ENCODE peak calls at places on chromosomes 6 and 20, in seven cellular contexts. R is foreskin fibroblast, J is prostate gland, M is bronchial epithelial cell, N is OCI-LY7, X is GM10248, O is fibroblast of pulmonary artery. E is an unnamed sample.

GRCh38 chr6:27865952-27866369 is 46.2 kb downstream of the OR2B2 start:
- DNase-seq in R (peak; percentile 53), J (no peak), M (no peak), N (peak; percentile 92), X (no peak), O (no peak), E (no peak)

GRCh38 chr20:10179574-10180298 is 38.9 kb upstream of the SNAP25 start:
- DNase-seq in R (no peak), J (no peak), M (no peak), N (no peak), X (no peak), O (peak; percentile 3), E (no peak)

GRCh38 chr6:29748391-29749352 is 25.4 kb downstream of the HLA-F start:
- DNase-seq in R (peak; percentile 91), J (peak; percentile 95), M (peak; percentile 80), N (peak; percentile 88), X (peak; percentile 93), O (peak; percentile 78), E (peak; percentile 95)

GRCh38 chr6:149967591-149967990 is 3.8 kb downstream of the ULBP1 start:
- DNase-seq in R (no peak), J (no peak), M (no peak), N (no peak), X (no peak), O (no peak), E (no peak)

GRCh38 chr20:63895886-63896135 is 885 bp downstream of the DNAJC5 start:
- DNase-seq in R (peak; percentile 41), J (no peak), M (peak; percentile 79), N (peak; percentile 23), X (no peak), O (peak; percentile 38), E (no peak)

GRCh38 chr6:154458565-154459475 is 51.7 kb downstream of the CNKSR3 start:
- DNase-seq in R (peak; percentile 17), J (no peak), M (no peak), N (no peak), X (no peak), O (no peak), E (no peak)

GRCh38 chr6:67200626-67201403 is 1434.3 kb upstream of the ADGRB3 start:
- DNase-seq in R (no peak), J (no peak), M (no peak), N (no peak), X (peak; percentile 4), O (no peak), E (no peak)

GRCh38 chr20:50728486-50728980 is 2.8 kb upstream of the PARD6B start:
- DNase-seq in R (no peak), J (no peak), M (no peak), N (no peak), X (no peak), O (no peak), E (no peak)

GRCh38 chr6:12170351-12171079 is 119.6 kb upstream of the EDN1 start:
- DNase-seq in R (peak; percentile 58), J (no peak), M (no peak), N (no peak), X (no peak), O (no peak), E (no peak)

GRCh38 chr6:9527679-9528286 is 887.1 kb downstream of the TFAP2A start:
- DNase-seq in R (peak; percentile 57), J (no peak), M (no peak), N (no peak), X (no peak), O (peak; percentile 51), E (no peak)

GRCh38 chr6:49892280-49892679 is 25.9 kb upstream of the CRISP1 start:
- DNase-seq in R (no peak), J (no peak), M (no peak), N (no peak), X (no peak), O (no peak), E (no peak)

GRCh38 chr6:110813813-110814487 is 1.3 kb downstream of the CDK19 start:
- DNase-seq in R (peak; percentile 8), J (peak; percentile 53), M (peak; percentile 26), N (peak; percentile 66), X (no peak), O (no peak), E (peak; percentile 16)

GRCh38 chr20:2729251-2729713 is 36.7 kb downstream of the EBF4 start:
- DNase-seq in R (peak; percentile 19), J (no peak), M (no peak), N (peak; percentile 46), X (no peak), O (peak; percentile 53), E (no peak)

GRCh38 chr20:45104786-45105185 is 3.9 kb upstream of the KCNS1 start:
- DNase-seq in R (peak; percentile 62), J (no peak), M (peak; percentile 93), N (no peak), X (no peak), O (peak; percentile 83), E (no peak)

GRCh38 chr20:32360333-32360634 is 2.2 kb downstream of the ASXL1 start:
- DNase-seq in R (no peak), J (no peak), M (no peak), N (no peak), X (no peak), O (no peak), E (no peak)

GRCh38 chr6:135281227-135281626 is 100.1 kb downstream of the MYB start:
- DNase-seq in R (no peak), J (no peak), M (no peak), N (peak; percentile 44), X (no peak), O (no peak), E (no peak)

GRCh38 chr6:109305028-109305427 is 77.2 kb downstream of the CD164 start:
- DNase-seq in R (no peak), J (no peak), M (no peak), N (no peak), X (no peak), O (no peak), E (no peak)

GRCh38 chr6:8182209-8182845 is 80.0 kb upstream of the EEF1E1 start:
- DNase-seq in R (peak; percentile 72), J (no peak), M (no peak), N (no peak), X (no peak), O (peak; percentile 36), E (no peak)

GRCh38 chr6:150813993-150814359 is 51.5 kb upstream of the MTHFD1L start:
- DNase-seq in R (peak; percentile 37), J (no peak), M (peak; percentile 95), N (no peak), X (peak; percentile 55), O (peak; percentile 29), E (no peak)

GRCh38 chr6:110409794-110410193 is 5.6 kb downstream of the DDO start:
- DNase-seq in R (no peak), J (no peak), M (no peak), N (no peak), X (no peak), O (no peak), E (no peak)

GRCh38 chr6:116280161-116280959 is 630 bp upstream of the TSPYL1 start:
- DNase-seq in R (no peak), J (no peak), M (peak; percentile 7), N (peak; percentile 37), X (no peak), O (peak; percentile 38), E (no peak)

GRCh38 chr6:167717455-167717854 is 109.3 kb upstream of the AFDN start:
- DNase-seq in R (no peak), J (no peak), M (no peak), N (no peak), X (no peak), O (no peak), E (no peak)

GRCh38 chr6:16148498-16148897 is 19.6 kb downstream of the MYLIP start:
- DNase-seq in R (no peak), J (no peak), M (no peak), N (no peak), X (no peak), O (no peak), E (no peak)

GRCh38 chr6:25564953-25565352 is 87.1 kb upstream of the SCGN start:
- DNase-seq in R (no peak), J (no peak), M (no peak), N (no peak), X (no peak), O (no peak), E (no peak)

GRCh38 chr20:23100021-23100753 is 14.1 kb upstream of the CD93 start:
- DNase-seq in R (no peak), J (peak; percentile 89), M (peak; percentile 100), N (no peak), X (no peak), O (no peak), E (no peak)

GRCh38 chr6:45836984-45837383 is 178.7 kb downstream of the CLIC5 start:
- DNase-seq in R (no peak), J (no peak), M (peak; percentile 10), N (no peak), X (no peak), O (no peak), E (no peak)

GRCh38 chr6:45837541-45838200 is 178.0 kb downstream of the CLIC5 start:
- DNase-seq in R (no peak), J (no peak), M (no peak), N (no peak), X (no peak), O (no peak), E (no peak)

GRCh38 chr6:45836438-45836824 is 179.2 kb downstream of the CLIC5 start:
- DNase-seq in R (no peak), J (no peak), M (no peak), N (no peak), X (no peak), O (no peak), E (no peak)

GRCh38 chr6:45838486-45838885 is 177.2 kb downstream of the CLIC5 start:
- DNase-seq in R (no peak), J (no peak), M (no peak), N (no peak), X (no peak), O (no peak), E (no peak)

GRCh38 chr6:45835725-45836437 is 179.8 kb downstream of the CLIC5 start:
- DNase-seq in R (no peak), J (no peak), M (peak; percentile 85), N (no peak), X (no peak), O (no peak), E (no peak)
- TF ChIP-seq CTCF in R (no peak), J (no peak), M (no peak), N (no peak), X (no peak), O (no peak), E (no peak)

DNA sequence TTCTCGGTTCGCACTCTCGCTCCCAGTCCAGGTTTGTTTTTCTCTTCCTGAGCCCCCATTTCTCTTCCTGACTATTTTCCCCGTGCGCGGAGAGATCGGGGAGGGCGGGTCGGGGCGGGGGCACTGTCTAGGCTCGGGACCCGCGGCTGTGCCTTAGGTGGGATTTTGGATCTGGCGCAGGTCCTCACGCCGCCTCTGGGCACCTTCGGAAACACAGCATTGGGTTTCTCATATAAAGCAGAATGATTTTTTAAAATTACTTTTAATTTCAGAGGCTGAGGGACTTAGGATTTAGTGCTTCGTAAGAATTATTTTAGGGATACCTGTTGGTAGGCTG is 324 bp downstream of the STX11 start:
- DNase-seq in R (peak; percentile 66), J (no peak), M (peak; percentile 11), N (peak; percentile 11), X (no peak), O (peak; percentile 18), E (no peak)
- TF ChIP-seq CTCF in R (peak; percentile 24), J (no peak), M (no peak), N (no peak), X (peak; percentile 18), O (peak; percentile 7), E (no peak)

GRCh38 chr6:158910484-158911075 is 89.4 kb downstream of the RSPH3 start:
- DNase-seq in R (no peak), J (peak; percentile 79), M (peak; percentile 73), N (peak; percentile 90), X (peak; percentile 73), O (no peak), E (no peak)
- TF ChIP-seq CTCF in R (no peak), J (no peak), M (no peak), N (peak; percentile 52), X (no peak), O (no peak), E (no peak)

GRCh38 chr6:99013661-99014458 is 66.1 kb upstream of the FBXL4 start:
- DNase-seq in R (no peak), J (no peak), M (no peak), N (no peak), X (no peak), O (no peak), E (no peak)
- TF ChIP-seq CTCF in R (no peak), J (no peak), M (no peak), N (no peak), X (no peak), O (no peak), E (no peak)

E was measured in tibial nerve.